ENCODE peak calls at places on chromosomes 3 and 15, in five cellular contexts. G is fibroblast of pulmonary artery, N is NCI-H2081, A is NCI-H1436, W is amniotic stem cell. T is an unnamed sample.

GRCh38 chr3:154970796-154971195 is 109.3 kb upstream of the MME start:
- DNase-seq in W (no peak), G (peak; percentile 96), A (no peak), N (no peak), T (no peak)

GRCh38 chr3:87227104-87227834 is at the start of gene CHMP2B:
- DNase-seq in G (peak; percentile 94), W (peak; percentile 79), N (peak; percentile 87), A (peak; percentile 67), T (peak; percentile 91)

GRCh38 chr3:137820366-137820765 is 56.3 kb downstream of the SOX14 start:
- DNase-seq in A (no peak), N (no peak), W (no peak), G (no peak), T (no peak)

GRCh38 chr3:48185129-48185528 is 3.1 kb downstream of the CDC25A start:
- DNase-seq in N (no peak), W (no peak), A (no peak), G (no peak), T (no peak)

GRCh38 chr3:138774529-138775253 is 60.0 kb downstream of the PIK3CB start:
- DNase-seq in A (peak; percentile 97), N (peak; percentile 99), W (peak; percentile 94), G (peak; percentile 98), T (no peak)

GRCh38 chr3:184336484-184337230 is 743 bp upstream of the FAM131A start:
- DNase-seq in N (peak; percentile 57), G (peak; percentile 71), A (peak; percentile 49), W (no peak), T (no peak)

GRCh38 chr3:187165144-187165543 is 25.8 kb upstream of the RPL39L start:
- DNase-seq in W (no peak), N (peak; percentile 64), A (peak; percentile 93), G (peak; percentile 74), T (peak; percentile 63)

GRCh38 chr15:90188914-90189748 is 12.0 kb upstream of the SEMA4B start:
- DNase-seq in W (no peak), A (no peak), N (no peak), G (no peak), T (no peak)

GRCh38 chr3:31533169-31533870 is 595 bp downstream of the STT3B start:
- DNase-seq in N (peak; percentile 30), W (no peak), A (no peak), G (peak; percentile 20), T (peak; percentile 61)

GRCh38 chr15:25900901-25901300 is 37.8 kb upstream of the ATP10A start:
- DNase-seq in W (no peak), G (peak; percentile 70), A (no peak), N (no peak), T (no peak)

GRCh38 chr3:133821767-133822638 is 16.4 kb downstream of the SRPRB start:
- DNase-seq in N (peak; percentile 21), A (no peak), G (peak; percentile 38), W (no peak), T (no peak)

GRCh38 chr15:58491499-58492202 is 59.9 kb downstream of the LIPC start:
- DNase-seq in A (no peak), N (no peak), G (no peak), W (no peak), T (no peak)

GRCh38 chr3:30408105-30408557 is 198.3 kb upstream of the TGFBR2 start:
- DNase-seq in W (no peak), G (peak; percentile 28), A (no peak), N (no peak), T (no peak)

GRCh38 chr3:113741086-113741485 is 5.0 kb downstream of the NAA50 start:
- DNase-seq in G (no peak), A (no peak), N (no peak), W (no peak), T (peak; percentile 12)

GRCh38 chr15:53520867-53521525 is 238.5 kb downstream of the WDR72 start:
- DNase-seq in W (no peak), A (no peak), N (no peak), G (no peak), T (no peak)

GRCh38 chr15:32864051-32864450 is 146.2 kb downstream of the GREM1 start:
- DNase-seq in W (no peak), A (no peak), G (no peak), N (no peak), T (no peak)

GRCh38 chr3:57354768-57355167 is 62.3 kb upstream of the ASB14 start:
- DNase-seq in G (no peak), N (no peak), A (no peak), W (no peak), T (no peak)

GRCh38 chr3:176562381-176562780 is 634.9 kb downstream of the TBL1XR1 start:
- DNase-seq in N (peak; percentile 75), G (no peak), W (no peak), A (no peak), T (no peak)

GRCh38 chr3:6697722-6698121 is 163.2 kb upstream of the GRM7 start:
- DNase-seq in N (no peak), G (no peak), W (no peak), A (no peak), T (no peak)

GRCh38 chr3:115623414-115623868 is at the start of gene GAP43:
- DNase-seq in N (no peak), G (peak; percentile 81), A (peak; percentile 66), W (peak; percentile 70), T (no peak)

GRCh38 chr3:107612581-107613182 is 89.9 kb downstream of the BBX start:
- DNase-seq in A (no peak), N (no peak), W (no peak), G (no peak), T (no peak)

GRCh38 chr3:41581700-41582099 is 380.2 kb downstream of the ULK4 start:
- DNase-seq in N (no peak), G (no peak), A (no peak), W (no peak), T (no peak)

GRCh38 chr3:151037746-151038145 is 47.7 kb upstream of the MED12L start:
- DNase-seq in A (no peak), N (peak; percentile 38), W (peak; percentile 67), G (peak; percentile 96), T (no peak)

GRCh38 chr15:45378913-45379262 is 544 bp upstream of the GATM start:
- DNase-seq in W (no peak), N (no peak), A (no peak), G (no peak), T (no peak)

GRCh38 chr3:156997351-156997750 is 162.6 kb downstream of the CCNL1 start:
- DNase-seq in W (no peak), G (peak; percentile 36), A (no peak), N (no peak), T (no peak)

GRCh38 chr15:41546846-41547786 is 3.1 kb upstream of the RPAP1 start:
- DNase-seq in W (no peak), N (no peak), A (no peak), G (peak; percentile 42), T (no peak)

GRCh38 chr15:78195735-78196201 is 38.6 kb downstream of the ACSBG1 start:
- DNase-seq in A (peak; percentile 8), N (peak; percentile 19), W (no peak), G (peak; percentile 24), T (peak; percentile 39)

GRCh38 chr3:185796431-185797107 is 28.3 kb downstream of the IGF2BP2 start:
- DNase-seq in N (peak; percentile 28), W (no peak), G (peak; percentile 73), A (no peak), T (no peak)

GRCh38 chr3:143808999-143809700 is 39.1 kb downstream of the SLC9A9 start:
- DNase-seq in W (no peak), N (no peak), G (no peak), A (no peak), T (no peak)

GRCh38 chr3:78101363-78101762 is 1061.5 kb downstream of the ROBO2 start:
- DNase-seq in N (no peak), G (peak; percentile 44), W (peak; percentile 56), A (no peak), T (no peak)

GRCh38 chr15:73991260-73991659 is 835 bp downstream of the STOML1 start:
- DNase-seq in N (peak; percentile 36), W (no peak), G (peak; percentile 84), A (no peak), T (no peak)

GRCh38 chr3:132783152-132783551 is 60.9 kb upstream of the NPHP3 start:
- DNase-seq in W (no peak), G (peak; percentile 8), N (no peak), A (no peak), T (no peak)

GRCh38 chr3:9969632-9970019 is 17.0 kb downstream of the EMC3 start:
- DNase-seq in A (no peak), W (no peak), G (no peak), N (no peak), T (no peak)

GRCh38 chr3:29683306-29683993 is 402.6 kb downstream of the RBMS3 start:
- DNase-seq in A (no peak), N (no peak), G (peak; percentile 90), W (no peak), T (no peak)

T was measured in immature natural killer cell.